ENCODE peak calls at places on chromosomes 5 and 9, in six cellular contexts. N is HCT116, E is IMR-90, M is A549, L is K562, H is HepG2. Q is an unnamed sample.

GRCh38 chr9:104286792-104287191 is 192.7 kb downstream of the SMC2 start:
- DNase-seq in N (no peak), E (no peak), M (no peak), L (no peak), H (no peak), Q (no peak)

GRCh38 chr5:170159101-170159698 is 53.5 kb downstream of the FOXI1 start:
- DNase-seq in N (no peak), E (peak), M (peak), L (no peak), H (no peak), Q (no peak)

GRCh38 chr5:181087309-181087708 is 43.7 kb downstream of the OR2V1 start:
- DNase-seq in N (no peak), E (no peak), M (no peak), L (no peak), H (no peak), Q (no peak)

GRCh38 chr5:149688406-149688805 is 41.7 kb upstream of the PPARGC1B start:
- DNase-seq in N (no peak), E (no peak), M (no peak), L (no peak), H (no peak), Q (no peak)

GRCh38 chr5:11525020-11525419 is 379.2 kb downstream of the CTNND2 start:
- DNase-seq in N (no peak), E (no peak), M (no peak), L (no peak), H (no peak), Q (no peak)

GRCh38 chr9:84669008-84669292 is 579 bp upstream of the NTRK2 start:
- DNase-seq in N (no peak), E (no peak), M (no peak), L (no peak), H (no peak), Q (no peak)

GRCh38 chr5:180366303-180366702 is 13.2 kb upstream of the GFPT2 start:
- DNase-seq in N (no peak), E (no peak), M (no peak), L (no peak), H (no peak), Q (no peak)

GRCh38 chr5:135533794-135534193 is 2.0 kb downstream of the NEUROG1 start:
- DNase-seq in N (no peak), E (no peak), M (no peak), L (no peak), H (no peak), Q (no peak)

GRCh38 chr5:142830241-142831018 is 60.3 kb downstream of the ARHGAP26 start:
- DNase-seq in N (no peak), E (peak), M (no peak), L (no peak), H (no peak), Q (no peak)

GRCh38 chr5:171945066-171945465 is 61.4 kb downstream of the FBXW11 start:
- DNase-seq in N (no peak), E (peak), M (no peak), L (no peak), H (no peak), Q (no peak)

GRCh38 chr9:92378825-92379535 is 25.4 kb downstream of the OGN start:
- DNase-seq in N (no peak), E (peak), M (no peak), L (no peak), H (no peak), Q (no peak)

GRCh38 chr5:62718368-62718767 is 139.7 kb downstream of the LRRC70 start:
- DNase-seq in N (no peak), E (no peak), M (no peak), L (no peak), H (no peak), Q (no peak)

GRCh38 chr5:159304961-159305595 is 25.2 kb downstream of the IL12B start:
- DNase-seq in N (no peak), E (peak), M (no peak), L (no peak), H (no peak), Q (no peak)

GRCh38 chr9:93967020-93967803 is 12.1 kb upstream of the BARX1 start:
- DNase-seq in N (no peak), E (no peak), M (no peak), L (no peak), H (no peak), Q (no peak)

GRCh38 chr9:91071185-91071990 is 269.8 kb downstream of the SYK start:
- DNase-seq in N (no peak), E (peak), M (no peak), L (no peak), H (peak), Q (no peak)

GRCh38 chr5:132184588-132184987 is 43.1 kb downstream of the P4HA2 start:
- DNase-seq in N (peak), E (no peak), M (no peak), L (peak), H (peak), Q (no peak)

GRCh38 chr9:129501771-129502324 is 119.1 kb downstream of the C9orf50 start:
- DNase-seq in N (no peak), E (no peak), M (no peak), L (no peak), H (no peak), Q (no peak)

GRCh38 chr5:32504923-32505596 is 60.5 kb upstream of the ZFR start:
- DNase-seq in N (no peak), E (peak), M (no peak), L (peak), H (no peak), Q (no peak)

GRCh38 chr5:16736158-16736994 is 119.6 kb upstream of the RETREG1 start:
- DNase-seq in N (peak), E (peak), M (no peak), L (peak), H (peak), Q (no peak)

GRCh38 chr5:172426086-172426485 is 28.2 kb downstream of the SH3PXD2B start:
- DNase-seq in N (no peak), E (no peak), M (no peak), L (no peak), H (no peak), Q (no peak)

GRCh38 chr5:55821731-55822512 is 29.2 kb upstream of the IL31RA start:
- DNase-seq in N (no peak), E (no peak), M (peak), L (no peak), H (no peak), Q (no peak)

GRCh38 chr5:1220351-1220750 is 4.8 kb upstream of the SLC6A18 start:
- DNase-seq in N (no peak), E (no peak), M (no peak), L (no peak), H (no peak), Q (no peak)

GRCh38 chr5:1219768-1220100 is 5.4 kb upstream of the SLC6A18 start:
- DNase-seq in N (no peak), E (no peak), M (no peak), L (no peak), H (no peak), Q (no peak)

GRCh38 chr5:1221721-1222120 is 3.5 kb upstream of the SLC6A18 start:
- DNase-seq in N (no peak), E (no peak), M (no peak), L (no peak), H (no peak), Q (no peak)

GRCh38 chr5:1222147-1222546 is 3.0 kb upstream of the SLC6A18 start:
- DNase-seq in N (no peak), E (no peak), M (no peak), L (no peak), H (no peak), Q (no peak)

DNA sequence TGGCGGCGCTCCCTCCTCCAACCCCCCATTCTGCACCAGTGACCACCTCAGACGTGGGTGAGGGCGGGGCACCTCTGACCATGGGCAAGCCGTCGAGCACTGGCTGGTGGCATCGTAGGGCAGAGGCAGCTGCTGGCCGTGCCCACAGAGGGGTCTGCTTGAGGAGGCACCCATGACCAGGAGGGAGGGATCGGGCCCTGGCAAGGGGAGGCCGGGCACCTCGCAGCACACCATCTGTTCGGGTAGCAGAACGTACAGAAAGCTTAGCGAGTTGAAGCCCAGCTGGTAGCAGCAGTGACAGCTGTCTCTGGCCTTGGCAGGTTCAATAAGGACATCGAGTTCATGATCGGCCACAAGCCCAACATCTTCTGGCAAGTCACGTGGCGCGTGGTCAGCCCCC is 4.3 kb upstream of the SLC6A18 start:
- DNase-seq in N (no peak), E (no peak), M (no peak), L (no peak), H (no peak), Q (no peak)
- TF ChIP-seq CEBPB in N (no peak), E (no peak), M (no peak), L (no peak), H (no peak), Q (no peak)

GRCh38 chr9:30289435-30289834 is 2095.0 kb upstream of the ACO1 start:
- DNase-seq in N (no peak), E (no peak), M (no peak), L (no peak), H (no peak), Q (no peak)

GRCh38 chr9:30293231-30293630 is 2091.2 kb upstream of the ACO1 start:
- DNase-seq in N (no peak), E (no peak), M (no peak), L (no peak), H (no peak), Q (no peak)
- TF ChIP-seq CEBPB in N (no peak), E (no peak), M (no peak), L (no peak), H (no peak), Q (no peak)

GRCh38 chr5:94911285-94911684 is 292.8 kb downstream of the SLF1 start:
- DNase-seq in N (no peak), E (no peak), M (no peak), L (no peak), H (no peak), Q (no peak)
- TF ChIP-seq CEBPB in N (no peak), E (no peak), M (no peak), L (no peak), H (no peak), Q (no peak)

GRCh38 chr5:36279054-36279698 is 22.5 kb downstream of the RANBP3L start:
- DNase-seq in N (no peak), E (no peak), M (no peak), L (no peak), H (no peak), Q (no peak)

GRCh38 chr5:36272136-36272665 is 29.5 kb downstream of the RANBP3L start:
- DNase-seq in N (no peak), E (no peak), M (no peak), L (no peak), H (no peak), Q (no peak)

GRCh38 chr5:36273809-36274526 is 27.7 kb downstream of the RANBP3L start:
- DNase-seq in N (no peak), E (no peak), M (no peak), L (no peak), H (no peak), Q (no peak)

GRCh38 chr5:36276864-36277263 is 24.8 kb downstream of the RANBP3L start:
- DNase-seq in N (no peak), E (no peak), M (no peak), L (no peak), H (no peak), Q (no peak)
- TF ChIP-seq CEBPB in N (no peak), E (no peak), M (no peak), L (no peak), H (no peak), Q (no peak)

GRCh38 chr5:36496471-36496870 is 109.9 kb upstream of the SLC1A3 start:
- DNase-seq in N (no peak), E (no peak), M (no peak), L (no peak), H (no peak), Q (no peak)
- TF ChIP-seq CEBPB in N (no peak), E (no peak), M (no peak), L (no peak), H (no peak), Q (no peak)

GRCh38 chr5:144202725-144203124 is 32.1 kb downstream of the KCTD16 start:
- DNase-seq in N (no peak), E (no peak), M (no peak), L (no peak), H (no peak), Q (no peak)

GRCh38 chr5:144207875-144208444 is 37.3 kb downstream of the KCTD16 start:
- DNase-seq in N (no peak), E (no peak), M (no peak), L (no peak), H (no peak), Q (no peak)

GRCh38 chr5:144206136-144206535 is 35.5 kb downstream of the KCTD16 start:
- DNase-seq in N (no peak), E (peak), M (no peak), L (no peak), H (no peak), Q (no peak)

GRCh38 chr5:144203750-144204596 is 33.3 kb downstream of the KCTD16 start:
- DNase-seq in N (peak), E (peak), M (no peak), L (peak), H (peak), Q (no peak)

GRCh38 chr5:144205141-144205551 is 34.5 kb downstream of the KCTD16 start:
- DNase-seq in N (no peak), E (peak), M (no peak), L (no peak), H (no peak), Q (no peak)
- TF ChIP-seq CEBPB in N (no peak), E (peak), M (peak), L (no peak), H (peak), Q (no peak)

DNA sequence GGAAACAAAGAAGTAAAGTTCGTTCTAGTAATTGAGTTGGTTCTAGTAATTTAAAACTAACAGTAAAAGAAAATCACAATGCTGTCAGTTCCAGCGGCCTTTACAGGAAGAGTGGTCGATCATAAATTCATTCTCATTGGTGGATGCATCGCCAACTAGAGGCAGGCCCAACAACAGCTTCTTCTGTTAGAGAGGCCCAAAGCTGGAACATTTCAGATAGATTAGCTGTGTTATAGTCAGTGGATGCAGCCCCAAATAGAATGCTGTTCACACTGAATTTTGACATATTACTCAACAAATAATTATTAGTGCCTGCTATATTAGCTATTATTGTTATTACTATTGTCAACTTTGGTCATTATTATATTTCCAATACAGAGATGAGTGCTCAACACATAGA is 80.8 kb downstream of the ARRDC3 start:
- DNase-seq in N (no peak), E (no peak), M (no peak), L (peak), H (no peak), Q (no peak)
- TF ChIP-seq CEBPB in N (no peak), E (no peak), M (no peak), L (no peak), H (no peak), Q (no peak)

Q was measured in GM12878.